ENCODE peak calls at places on chromosomes 7 and 10, in nine cellular contexts. I is HuH-7.5; O is central memory CD4-positive, alpha-beta T cell; U is fibroblast of mammary gland; N is occipital lobe; T is GM10248; P is SW480; J is A172; R is hypothalamus. K is an unnamed sample.

GRCh38 chr7:14765731-14766130 is 136.8 kb downstream of the DGKB start:
- DNase-seq in I (no peak), O (no peak), U (no peak), N (no peak), T (no peak), P (no peak), J (no peak), R (no peak), K (no peak)

GRCh38 chr10:103145860-103146466 is 47.1 kb downstream of the NT5C2 start:
- DNase-seq in I (no peak), O (no peak), U (peak), N (no peak), T (no peak), P (no peak), J (peak), R (no peak), K (no peak)

GRCh38 chr7:28988091-28988490 is 30.0 kb upstream of the TRIL start:
- DNase-seq in I (no peak), O (no peak), U (peak), N (no peak), T (no peak), P (no peak), J (no peak), R (no peak), K (no peak)

GRCh38 chr10:103652599-103653281 is 159.2 kb downstream of the NEURL1 start:
- DNase-seq in I (peak), O (no peak), U (no peak), N (no peak), T (no peak), P (no peak), J (no peak), R (no peak), K (no peak)

GRCh38 chr7:129771928-129772479 is 160.5 kb downstream of the NRF1 start:
- DNase-seq in I (no peak), O (no peak), U (no peak), N (no peak), T (no peak), P (no peak), J (no peak), R (no peak), K (no peak)

GRCh38 chr10:89327803-89328441 is at the start of gene IFIT3:
- DNase-seq in I (no peak), O (peak), U (peak), N (peak), T (peak), P (peak), J (peak), R (no peak), K (no peak)

GRCh38 chr7:111878788-111879187 is 316.5 kb upstream of the IMMP2L start:
- DNase-seq in I (no peak), O (no peak), U (no peak), N (no peak), T (no peak), P (no peak), J (no peak), R (no peak), K (no peak)

GRCh38 chr10:112966191-112966855 is 16.3 kb downstream of the TCF7L2 start:
- DNase-seq in I (no peak), O (no peak), U (no peak), N (no peak), T (no peak), P (no peak), J (no peak), R (no peak), K (no peak)

GRCh38 chr10:43925793-43926192 is 277.1 kb upstream of the ZNF32 start:
- DNase-seq in I (no peak), O (no peak), U (no peak), N (no peak), T (no peak), P (no peak), J (no peak), R (no peak), K (no peak)

GRCh38 chr10:113552723-113553122 is at the start of gene HABP2:
- DNase-seq in I (no peak), O (no peak), U (no peak), N (no peak), T (no peak), P (no peak), J (no peak), R (no peak), K (no peak)

GRCh38 chr7:44325811-44326241 is 432 bp upstream of the CAMK2B start:
- DNase-seq in I (no peak), O (no peak), U (no peak), N (no peak), T (no peak), P (peak), J (peak), R (no peak), K (no peak)

GRCh38 chr7:43726466-43726865 is 2.9 kb downstream of the COA1 start:
- DNase-seq in I (no peak), O (no peak), U (peak), N (no peak), T (no peak), P (no peak), J (no peak), R (no peak), K (no peak)

GRCh38 chr10:46318808-46319207 is 32.0 kb downstream of the ANTXRL start:
- DNase-seq in I (no peak), O (no peak), U (no peak), N (no peak), T (no peak), P (no peak), J (no peak), R (no peak), K (no peak)

K was measured in anterior cingulate cortex.